ENCODE peak calls at places on chromosomes 7 and 10, in five cellular contexts. O is Daoy, P is aorta, K is Caco-2, C is AG04449. R is an unnamed sample.
A peak's percentile ranks its signal among the peaks of the same experiment; 100 is the strongest.

GRCh38 chr7:47345754-47346377 is 236.0 kb downstream of the TNS3 start:
- DNase-seq in O (no peak), P (no peak), C (no peak), K (no peak), R (no peak)

GRCh38 chr7:158828343-158829020 is 827 bp downstream of the ESYT2 start:
- DNase-seq in P (peak; percentile 67), O (peak; percentile 42), C (no peak), K (peak; percentile 63), R (no peak)

GRCh38 chr10:103778358-103779139 is 76.8 kb downstream of the SH3PXD2A start:
- DNase-seq in O (no peak), C (no peak), K (no peak), P (no peak), R (no peak)

GRCh38 chr7:101163281-101164070 is 1.9 kb downstream of the VGF start:
- DNase-seq in C (no peak), K (peak; percentile 79), O (peak; percentile 77), P (no peak), R (no peak)

GRCh38 chr7:18458830-18459229 is 36.7 kb upstream of the HDAC9 start:
- DNase-seq in K (no peak), P (no peak), C (no peak), O (peak; percentile 32), R (peak; percentile 91)

GRCh38 chr7:47885309-47886000 is 62.8 kb downstream of the PKD1L1 start:
- DNase-seq in C (no peak), O (no peak), K (no peak), P (no peak), R (no peak)

GRCh38 chr10:132536241-132536963 is 1.2 kb upstream of the INPP5A start:
- DNase-seq in K (peak; percentile 40), P (peak; percentile 49), O (no peak), C (no peak), R (no peak)

GRCh38 chr7:55474944-55475911 is 97.1 kb downstream of the VOPP1 start:
- DNase-seq in P (peak; percentile 27), O (peak; percentile 48), K (no peak), C (no peak), R (no peak)

GRCh38 chr7:56199639-56200038 is 83.4 kb upstream of the NUPR2 start:
- DNase-seq in K (no peak), C (peak; percentile 2), O (peak; percentile 42), P (no peak), R (peak; percentile 12)

R was measured in RPMI7951.